ENCODE peak calls at places on chromosome 14, in four cellular contexts. One of them, this sample, is unnamed.

GRCh38 chr14:65287264-65288131 is 125.0 kb upstream of the FUT8 start:
- DNase-seq in H9: peak; percentile 46
- DNase-seq in neuronal stem cell: no peak
- DNase-seq in IMR-90: no peak
- DNase-seq in this sample: no peak

GRCh38 chr14:24941719-24942118 is 108.2 kb downstream of the STXBP6 start:
- DNase-seq in H9: no peak
- DNase-seq in neuronal stem cell: no peak
- DNase-seq in IMR-90: no peak
- DNase-seq in this sample: no peak

GRCh38 chr14:51552275-51552674 is 99.4 kb upstream of the FRMD6 start:
- DNase-seq in H9: no peak
- DNase-seq in neuronal stem cell: no peak
- DNase-seq in IMR-90: no peak
- DNase-seq in this sample: no peak

GRCh38 chr14:48536318-48536717 is 860.9 kb upstream of the MDGA2 start:
- DNase-seq in H9: peak; percentile 82
- DNase-seq in neuronal stem cell: peak; percentile 3
- DNase-seq in IMR-90: no peak
- DNase-seq in this sample: no peak

GRCh38 chr14:103522649-103523582 is at the start of gene CKB:
- DNase-seq in H9: peak; percentile 75
- DNase-seq in neuronal stem cell: peak; percentile 74
- DNase-seq in IMR-90: peak; percentile 45
- DNase-seq in this sample: peak; percentile 50

GRCh38 chr14:23294734-23295561 is 7.7 kb downstream of the PPP1R3E start:
- DNase-seq in H9: peak; percentile 43
- DNase-seq in neuronal stem cell: peak; percentile 51
- DNase-seq in IMR-90: peak; percentile 51
- DNase-seq in this sample: peak; percentile 83

GRCh38 chr14:64671591-64671990 is 32.6 kb upstream of the PLEKHG3 start:
- DNase-seq in H9: no peak
- DNase-seq in neuronal stem cell: peak; percentile 43
- DNase-seq in IMR-90: peak; percentile 77
- DNase-seq in this sample: peak; percentile 80

GRCh38 chr14:97107070-97107469 is 309.9 kb downstream of the VRK1 start:
- DNase-seq in H9: no peak
- DNase-seq in neuronal stem cell: no peak
- DNase-seq in IMR-90: no peak
- DNase-seq in this sample: peak; percentile 64

GRCh38 chr14:52155656-52156213 is 86.9 kb upstream of the NID2 start:
- DNase-seq in H9: no peak
- DNase-seq in neuronal stem cell: no peak
- DNase-seq in IMR-90: no peak
- DNase-seq in this sample: no peak

GRCh38 chr14:23697689-23698088 is 61.5 kb downstream of the DHRS2 start:
- DNase-seq in H9: no peak
- DNase-seq in neuronal stem cell: no peak
- DNase-seq in IMR-90: no peak
- DNase-seq in this sample: no peak

GRCh38 chr14:56945291-56945690 is 135.0 kb upstream of the OTX2 start:
- DNase-seq in H9: no peak
- DNase-seq in neuronal stem cell: no peak
- DNase-seq in IMR-90: no peak
- DNase-seq in this sample: no peak

GRCh38 chr14:96029089-96029650 is 10.0 kb upstream of the C14orf132 start:
- DNase-seq in H9: no peak
- DNase-seq in neuronal stem cell: no peak
- DNase-seq in IMR-90: no peak
- DNase-seq in this sample: no peak

GRCh38 chr14:29637406-29637805 is 290.2 kb downstream of the PRKD1 start:
- DNase-seq in H9: no peak
- DNase-seq in neuronal stem cell: no peak
- DNase-seq in IMR-90: peak; percentile 64
- DNase-seq in this sample: no peak

GRCh38 chr14:77498120-77498979 is at the start of gene ISM2:
- DNase-seq in H9: peak; percentile 59
- DNase-seq in neuronal stem cell: peak; percentile 44
- DNase-seq in IMR-90: peak; percentile 28
- DNase-seq in this sample: peak; percentile 94

GRCh38 chr14:24307575-24308341 is at the start of gene CIDEB:
- DNase-seq in H9: peak; percentile 68
- DNase-seq in neuronal stem cell: peak; percentile 53
- DNase-seq in IMR-90: peak; percentile 43
- DNase-seq in this sample: peak; percentile 54

GRCh38 chr14:74552623-74553022 is 59.1 kb downstream of the ISCA2 start:
- DNase-seq in H9: no peak
- DNase-seq in neuronal stem cell: no peak
- DNase-seq in IMR-90: peak; percentile 50
- DNase-seq in this sample: no peak

GRCh38 chr14:103607039-103607668 is 21.9 kb upstream of the KLC1 start:
- DNase-seq in H9: peak; percentile 55
- DNase-seq in neuronal stem cell: no peak
- DNase-seq in IMR-90: peak; percentile 92
- DNase-seq in this sample: no peak

GRCh38 chr14:63563370-63564026 is 20.3 kb upstream of the PPP2R5E start:
- DNase-seq in H9: no peak
- DNase-seq in neuronal stem cell: no peak
- DNase-seq in IMR-90: peak; percentile 30
- DNase-seq in this sample: peak; percentile 98

GRCh38 chr14:38065101-38065762 is 142.5 kb upstream of the SSTR1 start:
- DNase-seq in H9: no peak
- DNase-seq in neuronal stem cell: no peak
- DNase-seq in IMR-90: no peak
- DNase-seq in this sample: no peak

GRCh38 chr14:105330491-105330895 is 15.9 kb downstream of the PACS2 start:
- DNase-seq in H9: no peak
- DNase-seq in neuronal stem cell: no peak
- DNase-seq in IMR-90: peak; percentile 60
- DNase-seq in this sample: no peak

GRCh38 chr14:105331575-105332351 is 17.2 kb downstream of the PACS2 start:
- DNase-seq in H9: no peak
- DNase-seq in neuronal stem cell: no peak
- DNase-seq in IMR-90: no peak
- DNase-seq in this sample: no peak

GRCh38 chr14:105333020-105333490 is 18.5 kb downstream of the PACS2 start:
- DNase-seq in H9: no peak
- DNase-seq in neuronal stem cell: no peak
- DNase-seq in IMR-90: no peak
- DNase-seq in this sample: no peak

GRCh38 chr14:105333613-105334364 is 19.2 kb downstream of the PACS2 start:
- DNase-seq in H9: no peak
- DNase-seq in neuronal stem cell: no peak
- DNase-seq in IMR-90: no peak
- DNase-seq in this sample: no peak

GRCh38 chr14:105332352-105332874 is 17.9 kb downstream of the PACS2 start:
- DNase-seq in H9: no peak
- DNase-seq in neuronal stem cell: no peak
- DNase-seq in IMR-90: no peak
- DNase-seq in this sample: no peak
- H4K91ac ChIP-seq in H9: no peak overlapping the region
- H4K91ac ChIP-seq in neuronal stem cell: no peak overlapping the region
- H4K91ac ChIP-seq in IMR-90: no peak overlapping the region
- H4K91ac ChIP-seq in this sample: no peak overlapping the region

DNA sequence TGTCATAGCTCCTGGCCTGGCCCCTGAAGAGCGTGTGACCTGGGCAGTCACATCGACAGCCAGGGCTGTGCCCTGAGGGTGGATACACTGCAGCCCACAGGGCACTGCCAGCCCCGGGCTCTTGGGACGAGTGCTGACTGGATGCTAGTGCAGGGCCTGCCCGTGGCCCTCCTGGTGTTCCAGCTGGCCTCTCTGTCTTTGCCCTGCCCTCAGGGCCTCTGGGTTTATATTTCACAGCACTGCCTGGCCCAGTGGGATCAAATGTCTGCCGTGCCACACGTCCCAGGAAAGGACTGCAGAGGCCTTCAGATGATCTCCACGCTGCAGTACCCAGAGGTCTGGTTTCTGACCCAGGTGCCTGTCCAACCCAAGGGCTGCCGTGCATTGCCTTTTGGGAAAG is 10.1 kb upstream of the CCDC197 start:
- DNase-seq in H9: no peak
- DNase-seq in neuronal stem cell: no peak
- DNase-seq in IMR-90: no peak
- DNase-seq in this sample: no peak
- H2AK5ac ChIP-seq in H9: no peak overlapping the region
- H2AK5ac ChIP-seq in neuronal stem cell: peak overlapping the region; percentile 93
- H2AK5ac ChIP-seq in IMR-90: no peak overlapping the region
- H2AK5ac ChIP-seq in this sample: no peak overlapping the region

DNA sequence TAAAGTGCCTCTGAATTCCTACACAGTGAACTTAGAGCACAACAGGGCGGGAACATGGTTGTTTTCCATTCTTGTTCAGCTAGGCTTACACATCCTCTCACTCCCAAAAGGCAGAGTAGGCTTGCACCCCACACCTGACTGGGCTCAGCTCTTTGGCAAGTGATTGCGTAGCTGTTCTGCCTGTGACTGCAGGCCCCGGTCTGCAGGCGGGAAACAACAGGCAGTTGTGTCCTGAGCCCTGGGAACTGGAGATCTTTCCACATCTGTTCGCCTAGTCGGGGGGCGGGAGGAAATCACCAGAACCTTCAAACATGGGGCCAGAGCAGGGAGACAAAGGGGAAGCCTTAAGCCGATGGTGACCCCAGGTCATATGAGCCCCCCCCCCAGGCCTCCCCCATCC is 274.7 kb downstream of the ZFP36L1 start:
- DNase-seq in H9: no peak
- DNase-seq in neuronal stem cell: no peak
- DNase-seq in IMR-90: no peak
- DNase-seq in this sample: no peak
- H4K91ac ChIP-seq in H9: no peak overlapping the region
- H4K91ac ChIP-seq in neuronal stem cell: peak overlapping the region; percentile 73
- H4K91ac ChIP-seq in IMR-90: no peak overlapping the region
- H4K91ac ChIP-seq in this sample: peak overlapping the region; percentile 15

GRCh38 chr14:79629891-79630560 is 581.3 kb downstream of the DIO2 start:
- DNase-seq in H9: no peak
- DNase-seq in neuronal stem cell: no peak
- DNase-seq in IMR-90: peak; percentile 13
- DNase-seq in this sample: peak; percentile 67
- H2AK5ac ChIP-seq in H9: no peak overlapping the region
- H2AK5ac ChIP-seq in neuronal stem cell: no peak overlapping the region
- H2AK5ac ChIP-seq in IMR-90: no peak overlapping the region
- H2AK5ac ChIP-seq in this sample: no peak overlapping the region

GRCh38 chr14:99742509-99743487 is 50.4 kb upstream of the EML1 start:
- DNase-seq in H9: no peak
- DNase-seq in neuronal stem cell: no peak
- DNase-seq in IMR-90: no peak
- DNase-seq in this sample: no peak

GRCh38 chr14:99745307-99745951 is 47.8 kb upstream of the EML1 start:
- DNase-seq in H9: no peak
- DNase-seq in neuronal stem cell: no peak
- DNase-seq in IMR-90: peak; percentile 93
- DNase-seq in this sample: no peak

GRCh38 chr14:99742074-99742473 is 51.1 kb upstream of the EML1 start:
- DNase-seq in H9: no peak
- DNase-seq in neuronal stem cell: no peak
- DNase-seq in IMR-90: no peak
- DNase-seq in this sample: no peak

GRCh38 chr14:99744873-99745224 is 48.4 kb upstream of the EML1 start:
- DNase-seq in H9: no peak
- DNase-seq in neuronal stem cell: no peak
- DNase-seq in IMR-90: no peak
- DNase-seq in this sample: no peak

DNA sequence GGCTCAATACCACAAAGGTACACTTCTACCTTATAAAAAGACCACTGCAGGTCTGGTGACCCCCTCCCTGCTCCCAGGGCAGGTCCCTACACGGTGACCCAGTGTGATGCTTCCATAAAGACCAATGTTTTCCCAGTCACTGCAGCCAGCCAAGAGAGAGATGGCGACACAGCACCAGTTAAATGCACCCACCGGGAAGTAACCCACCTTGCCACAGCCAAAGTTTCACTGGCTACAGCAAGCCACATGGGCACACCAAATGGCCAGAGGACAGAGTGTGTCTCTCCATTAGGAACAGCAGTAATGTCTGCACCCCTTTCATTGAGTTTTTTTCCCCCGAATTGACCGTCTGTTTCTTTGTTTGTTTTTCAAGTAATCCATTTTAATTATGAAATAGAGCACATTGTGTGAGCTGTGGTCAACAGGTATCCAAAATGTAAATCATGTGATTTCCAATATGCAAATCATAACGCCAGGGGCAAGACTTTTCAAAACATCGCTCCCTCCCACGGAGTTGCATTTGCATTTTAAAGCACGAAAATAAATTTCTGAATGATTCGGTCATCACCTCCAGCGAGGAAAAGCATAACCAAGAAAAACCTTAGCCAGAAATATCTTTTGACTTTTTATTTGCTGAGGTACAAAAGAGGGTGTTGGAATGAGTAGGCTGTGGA is 48.9 kb upstream of the EML1 start:
- DNase-seq in H9: peak; percentile 71
- DNase-seq in neuronal stem cell: no peak
- DNase-seq in IMR-90: peak; percentile 67
- DNase-seq in this sample: peak; percentile 45
- H4K91ac ChIP-seq in H9: no peak overlapping the region
- H4K91ac ChIP-seq in neuronal stem cell: no peak overlapping the region
- H4K91ac ChIP-seq in IMR-90: peak overlapping the region; percentile 67
- H4K91ac ChIP-seq in this sample: no peak overlapping the region

This sample was measured in trophoblast cell.